ENCODE peak calls at places on chromosomes 11 and 22, in nine cellular contexts. Z, Y, X, B, W, L, K, U and J are unnamed samples.
A peak's percentile ranks its signal among the peaks of the same experiment; 100 is the strongest.

GRCh38 chr11:35352107-35352888 is 67.1 kb downstream of the SLC1A2 start:
- DNase-seq in Z (peak; percentile 64), L (no peak), X (no peak), K (peak; percentile 38), B (peak; percentile 84), W (no peak), Y (no peak), U (peak; percentile 73), J (peak; percentile 52)

GRCh38 chr11:113082501-113082900 is 121.3 kb downstream of the NCAM1 start:
- DNase-seq in U (no peak), B (no peak), W (no peak), X (peak; percentile 86), Y (no peak), L (no peak), Z (no peak), K (no peak), J (no peak)

GRCh38 chr22:50114221-50114981 is 24.6 kb downstream of the MOV10L1 start:
- DNase-seq in L (no peak), U (no peak), Y (peak; percentile 54), W (no peak), B (peak; percentile 83), X (peak; percentile 53), K (peak; percentile 8), Z (peak; percentile 91), J (peak; percentile 88)

GRCh38 chr22:41598081-41598480 is 8.4 kb upstream of the PMM1 start:
- DNase-seq in Y (no peak), B (peak; percentile 88), X (no peak), W (no peak), U (no peak), Z (peak; percentile 77), L (no peak), K (peak; percentile 74), J (no peak)

GRCh38 chr11:119339581-119340334 is 925 bp downstream of the C1QTNF5 start:
- DNase-seq in L (no peak), U (peak; percentile 85), B (no peak), X (peak; percentile 38), W (peak; percentile 19), Z (peak; percentile 64), Y (no peak), K (no peak), J (peak; percentile 75)

GRCh38 chr11:66749091-66749490 is 20.1 kb upstream of the SPTBN2 start:
- DNase-seq in W (no peak), Z (no peak), B (no peak), Y (no peak), L (no peak), X (peak; percentile 38), K (no peak), U (no peak), J (no peak)

GRCh38 chr22:41411021-41411851 is 29.5 kb downstream of the TEF start:
- DNase-seq in Z (no peak), X (peak; percentile 0), W (no peak), L (no peak), K (no peak), B (no peak), U (no peak), Y (no peak), J (peak; percentile 25)

GRCh38 chr11:102171101-102171500 is 60.9 kb downstream of the YAP1 start:
- DNase-seq in K (peak; percentile 52), U (no peak), Y (no peak), L (no peak), Z (peak; percentile 89), X (no peak), W (no peak), B (peak; percentile 85), J (no peak)

GRCh38 chr11:73577496-73577917 is 20.4 kb downstream of the FAM168A start:
- DNase-seq in L (no peak), B (peak; percentile 78), Z (no peak), K (no peak), X (no peak), U (no peak), Y (peak; percentile 45), W (no peak), J (no peak)